ENCODE peak calls at places on chromosomes 4 and X, in six cellular contexts. F is caudate nucleus; V is SW480; K is substantia nigra; E is stimulated activated CD4-positive, alpha-beta T cell treated with anti-CD3 and anti-CD28 coated beads, Interleukin-1b, Interleukin-23, amount 100 ng/mL, for 24 hours; B is Right ventricle myocardium superior. R is an unnamed sample.
A peak's percentile ranks its signal among the peaks of the same experiment; 100 is the strongest.

GRCh38 chrX:131746491-131746968 is 202.7 kb downstream of the OR13H1 start:
- DNase-seq in F (peak; percentile 38), V (peak; percentile 24), K (no peak), E (no peak), B (no peak), R (peak; percentile 27)

GRCh38 chrX:104469771-104470170 is 96.2 kb upstream of the IL1RAPL2 start:
- DNase-seq in F (no peak), V (no peak), K (no peak), E (no peak), B (no peak), R (no peak)

GRCh38 chr4:109184421-109184956 is 118.0 kb downstream of the COL25A1 start:
- DNase-seq in F (no peak), V (no peak), K (no peak), E (no peak), B (peak; percentile 59), R (no peak)

GRCh38 chrX:69493193-69493592 is 10.9 kb upstream of the NALF2 start:
- DNase-seq in F (no peak), V (no peak), K (no peak), E (no peak), B (no peak), R (peak; percentile 53)

GRCh38 chr4:88320780-88321373 is 36.5 kb upstream of the PPM1K start:
- DNase-seq in F (no peak), V (peak; percentile 5), K (no peak), E (no peak), B (peak; percentile 37), R (no peak)

GRCh38 chr4:22514001-22514400 is 1.9 kb downstream of the ADGRA3 start:
- DNase-seq in F (no peak), V (peak; percentile 55), K (no peak), E (no peak), B (no peak), R (no peak)

GRCh38 chrX:34560180-34560579 is 96.9 kb downstream of the TMEM47 start:
- DNase-seq in F (no peak), V (no peak), K (no peak), E (no peak), B (no peak), R (no peak)

GRCh38 chr4:122152699-122153328 is 683 bp downstream of the BLTP1 start:
- DNase-seq in F (peak; percentile 47), V (peak; percentile 54), K (no peak), E (no peak), B (peak; percentile 68), R (no peak)

GRCh38 chrX:40172169-40172979 is 74.6 kb upstream of the BCOR start:
- DNase-seq in F (no peak), V (no peak), K (no peak), E (no peak), B (peak; percentile 80), R (no peak)

GRCh38 chr4:113673450-113673849 is 88.1 kb downstream of the CAMK2D start:
- DNase-seq in F (no peak), V (peak; percentile 3), K (no peak), E (no peak), B (no peak), R (no peak)

GRCh38 chr4:89298788-89299152 is 8.8 kb downstream of the GPRIN3 start:
- DNase-seq in F (no peak), V (no peak), K (no peak), E (no peak), B (no peak), R (no peak)

GRCh38 chr4:148961526-148961925 is 519.3 kb upstream of the NR3C2 start:
- DNase-seq in F (no peak), V (no peak), K (no peak), E (no peak), B (no peak), R (no peak)